ENCODE peak calls at places on chromosomes 4 and X, in eight cellular contexts. Z is endothelial cell, M is spleen, A is lower leg skin, J is CD14-positive monocyte, E is neural crest cell, B is SK-N-SH, Q is NCI-H774. V is an unnamed sample.

GRCh38 chrX:153766098-153766817 is 2.2 kb downstream of the PLXNB3 start:
- DNase-seq in Z (no peak), M (peak), A (no peak), J (no peak), E (no peak), B (peak), Q (peak), V (peak)

GRCh38 chr4:138892483-138893386 is 122.8 kb upstream of the NOCT start:
- DNase-seq in Z (no peak), M (no peak), A (no peak), J (no peak), E (no peak), B (no peak), Q (no peak), V (no peak)

GRCh38 chr4:138049350-138049749 is 192.8 kb downstream of the SLC7A11 start:
- DNase-seq in Z (no peak), M (no peak), A (no peak), J (no peak), E (no peak), B (no peak), Q (no peak), V (no peak)

GRCh38 chr4:128635141-128635911 is 174.2 kb upstream of the JADE1 start:
- DNase-seq in Z (no peak), M (no peak), A (no peak), J (no peak), E (no peak), B (no peak), Q (peak), V (no peak)

GRCh38 chr4:65538571-65538970 is 131.7 kb downstream of the EPHA5 start:
- DNase-seq in Z (no peak), M (no peak), A (no peak), J (no peak), E (no peak), B (no peak), Q (no peak), V (no peak)

GRCh38 chrX:136616987-136617685 is 30.8 kb upstream of the CD40LG start:
- DNase-seq in Z (no peak), M (no peak), A (no peak), J (no peak), E (no peak), B (no peak), Q (no peak), V (no peak)

GRCh38 chr4:25970691-25971427 is 56.8 kb downstream of the SMIM20 start:
- DNase-seq in Z (no peak), M (no peak), A (no peak), J (no peak), E (no peak), B (no peak), Q (no peak), V (no peak)

GRCh38 chr4:185817403-185817818 is 5.4 kb upstream of the SORBS2 start:
- DNase-seq in Z (no peak), M (no peak), A (no peak), J (no peak), E (no peak), B (no peak), Q (peak), V (no peak)

GRCh38 chr4:54473077-54473545 is 184.6 kb upstream of the KIT start:
- DNase-seq in Z (no peak), M (no peak), A (no peak), J (no peak), E (no peak), B (no peak), Q (peak), V (no peak)

GRCh38 chr4:122874194-122874593 is 47.6 kb downstream of the FGF2 start:
- DNase-seq in Z (no peak), M (no peak), A (no peak), J (no peak), E (no peak), B (no peak), Q (no peak), V (no peak)